ENCODE peak calls at places on chromosomes 7 and 10, in nine cellular contexts. One of them, this sample, is unnamed.

GRCh38 chr7:80916770-80917681 is 1.8 kb downstream of the SEMA3C start:
- DNase-seq in BE2C: no peak
- DNase-seq in activated naive CD4-positive, alpha-beta T cell treated with Interleukin-2 at 50 U/mL for 16 hours: no peak
- DNase-seq in pancreas: no peak
- DNase-seq in skeletal muscle cell: no peak
- DNase-seq in tibial nerve: no peak
- DNase-seq in cardiac muscle cell: peak; percentile 64
- DNase-seq in breast epithelium: no peak
- DNase-seq in NCI-H1417: peak; percentile 11
- DNase-seq in this sample: peak; percentile 78

GRCh38 chr10:17022399-17022798 is 107.2 kb downstream of the CUBN start:
- DNase-seq in tibial nerve: no peak
- DNase-seq in BE2C: no peak
- DNase-seq in NCI-H1417: no peak
- DNase-seq in pancreas: no peak
- DNase-seq in breast epithelium: no peak
- DNase-seq in activated naive CD4-positive, alpha-beta T cell treated with Interleukin-2 at 50 U/mL for 16 hours: no peak
- DNase-seq in cardiac muscle cell: peak; percentile 26
- DNase-seq in skeletal muscle cell: no peak
- DNase-seq in this sample: no peak

GRCh38 chr7:10156972-10157371 is 816.7 kb upstream of the PHF14 start:
- DNase-seq in cardiac muscle cell: peak; percentile 20
- DNase-seq in tibial nerve: no peak
- DNase-seq in NCI-H1417: no peak
- DNase-seq in breast epithelium: no peak
- DNase-seq in pancreas: no peak
- DNase-seq in skeletal muscle cell: no peak
- DNase-seq in activated naive CD4-positive, alpha-beta T cell treated with Interleukin-2 at 50 U/mL for 16 hours: no peak
- DNase-seq in BE2C: no peak
- DNase-seq in this sample: no peak

GRCh38 chr7:106767498-106768323 is 97.4 kb upstream of the PIK3CG start:
- DNase-seq in BE2C: no peak
- DNase-seq in pancreas: no peak
- DNase-seq in tibial nerve: no peak
- DNase-seq in cardiac muscle cell: peak; percentile 60
- DNase-seq in NCI-H1417: no peak
- DNase-seq in skeletal muscle cell: no peak
- DNase-seq in breast epithelium: no peak
- DNase-seq in activated naive CD4-positive, alpha-beta T cell treated with Interleukin-2 at 50 U/mL for 16 hours: no peak
- DNase-seq in this sample: peak; percentile 73

GRCh38 chr10:132827861-132828539 is 42.1 kb upstream of the NKX6-2 start:
- DNase-seq in cardiac muscle cell: no peak
- DNase-seq in tibial nerve: no peak
- DNase-seq in NCI-H1417: no peak
- DNase-seq in breast epithelium: peak; percentile 27
- DNase-seq in pancreas: peak; percentile 35
- DNase-seq in BE2C: no peak
- DNase-seq in activated naive CD4-positive, alpha-beta T cell treated with Interleukin-2 at 50 U/mL for 16 hours: no peak
- DNase-seq in skeletal muscle cell: no peak
- DNase-seq in this sample: no peak

GRCh38 chr10:27646604-27647191 is 98.9 kb downstream of the MKX start:
- DNase-seq in tibial nerve: no peak
- DNase-seq in BE2C: no peak
- DNase-seq in cardiac muscle cell: no peak
- DNase-seq in skeletal muscle cell: no peak
- DNase-seq in NCI-H1417: no peak
- DNase-seq in activated naive CD4-positive, alpha-beta T cell treated with Interleukin-2 at 50 U/mL for 16 hours: no peak
- DNase-seq in breast epithelium: no peak
- DNase-seq in pancreas: no peak
- DNase-seq in this sample: no peak

GRCh38 chr7:155258233-155258575 is 39.5 kb upstream of the INSIG1 start:
- DNase-seq in NCI-H1417: no peak
- DNase-seq in skeletal muscle cell: peak; percentile 77
- DNase-seq in BE2C: no peak
- DNase-seq in activated naive CD4-positive, alpha-beta T cell treated with Interleukin-2 at 50 U/mL for 16 hours: no peak
- DNase-seq in cardiac muscle cell: peak; percentile 81
- DNase-seq in tibial nerve: no peak
- DNase-seq in pancreas: no peak
- DNase-seq in breast epithelium: no peak
- DNase-seq in this sample: peak; percentile 97

GRCh38 chr10:119595715-119596515 is 849 bp downstream of the TIAL1 start:
- DNase-seq in breast epithelium: no peak
- DNase-seq in pancreas: peak; percentile 74
- DNase-seq in activated naive CD4-positive, alpha-beta T cell treated with Interleukin-2 at 50 U/mL for 16 hours: peak; percentile 75
- DNase-seq in tibial nerve: no peak
- DNase-seq in skeletal muscle cell: no peak
- DNase-seq in NCI-H1417: peak; percentile 23
- DNase-seq in BE2C: peak; percentile 35
- DNase-seq in cardiac muscle cell: peak; percentile 55
- DNase-seq in this sample: no peak

GRCh38 chr7:106423836-106424475 is 139.2 kb upstream of the NAMPT start:
- DNase-seq in activated naive CD4-positive, alpha-beta T cell treated with Interleukin-2 at 50 U/mL for 16 hours: no peak
- DNase-seq in NCI-H1417: no peak
- DNase-seq in breast epithelium: no peak
- DNase-seq in tibial nerve: no peak
- DNase-seq in BE2C: no peak
- DNase-seq in pancreas: no peak
- DNase-seq in skeletal muscle cell: no peak
- DNase-seq in cardiac muscle cell: no peak
- DNase-seq in this sample: no peak

GRCh38 chr10:129411772-129412171 is 55.3 kb upstream of the MGMT start:
- DNase-seq in NCI-H1417: no peak
- DNase-seq in skeletal muscle cell: no peak
- DNase-seq in activated naive CD4-positive, alpha-beta T cell treated with Interleukin-2 at 50 U/mL for 16 hours: no peak
- DNase-seq in breast epithelium: no peak
- DNase-seq in tibial nerve: no peak
- DNase-seq in pancreas: no peak
- DNase-seq in BE2C: no peak
- DNase-seq in cardiac muscle cell: no peak
- DNase-seq in this sample: no peak

GRCh38 chr10:126393076-126393475 is 4.8 kb upstream of the ADAM12 start:
- DNase-seq in cardiac muscle cell: no peak
- DNase-seq in breast epithelium: no peak
- DNase-seq in NCI-H1417: no peak
- DNase-seq in skeletal muscle cell: no peak
- DNase-seq in BE2C: no peak
- DNase-seq in activated naive CD4-positive, alpha-beta T cell treated with Interleukin-2 at 50 U/mL for 16 hours: no peak
- DNase-seq in tibial nerve: no peak
- DNase-seq in pancreas: no peak
- DNase-seq in this sample: no peak

GRCh38 chr7:132321387-132321786 is 254.9 kb downstream of the PLXNA4 start:
- DNase-seq in tibial nerve: no peak
- DNase-seq in skeletal muscle cell: no peak
- DNase-seq in BE2C: peak; percentile 83
- DNase-seq in pancreas: no peak
- DNase-seq in cardiac muscle cell: peak; percentile 24
- DNase-seq in activated naive CD4-positive, alpha-beta T cell treated with Interleukin-2 at 50 U/mL for 16 hours: no peak
- DNase-seq in breast epithelium: no peak
- DNase-seq in NCI-H1417: no peak
- DNase-seq in this sample: peak; percentile 21

GRCh38 chr7:26520483-26520882 is 228.8 kb downstream of the SNX10 start:
- DNase-seq in activated naive CD4-positive, alpha-beta T cell treated with Interleukin-2 at 50 U/mL for 16 hours: no peak
- DNase-seq in NCI-H1417: no peak
- DNase-seq in breast epithelium: no peak
- DNase-seq in BE2C: no peak
- DNase-seq in cardiac muscle cell: no peak
- DNase-seq in skeletal muscle cell: no peak
- DNase-seq in tibial nerve: no peak
- DNase-seq in pancreas: no peak
- DNase-seq in this sample: no peak

GRCh38 chr10:97724341-97724941 is 10.9 kb downstream of the MARVELD1 start:
- DNase-seq in cardiac muscle cell: peak; percentile 54
- DNase-seq in tibial nerve: no peak
- DNase-seq in skeletal muscle cell: peak; percentile 53
- DNase-seq in NCI-H1417: no peak
- DNase-seq in activated naive CD4-positive, alpha-beta T cell treated with Interleukin-2 at 50 U/mL for 16 hours: no peak
- DNase-seq in pancreas: no peak
- DNase-seq in breast epithelium: no peak
- DNase-seq in BE2C: no peak
- DNase-seq in this sample: no peak

GRCh38 chr7:158421394-158421793 is 166.2 kb downstream of the PTPRN2 start:
- DNase-seq in BE2C: no peak
- DNase-seq in breast epithelium: no peak
- DNase-seq in NCI-H1417: no peak
- DNase-seq in tibial nerve: no peak
- DNase-seq in cardiac muscle cell: no peak
- DNase-seq in activated naive CD4-positive, alpha-beta T cell treated with Interleukin-2 at 50 U/mL for 16 hours: no peak
- DNase-seq in pancreas: no peak
- DNase-seq in skeletal muscle cell: no peak
- DNase-seq in this sample: no peak

GRCh38 chr7:105734233-105734632 is 142.2 kb downstream of the ATXN7L1 start:
- DNase-seq in pancreas: no peak
- DNase-seq in skeletal muscle cell: no peak
- DNase-seq in tibial nerve: no peak
- DNase-seq in breast epithelium: no peak
- DNase-seq in cardiac muscle cell: no peak
- DNase-seq in activated naive CD4-positive, alpha-beta T cell treated with Interleukin-2 at 50 U/mL for 16 hours: no peak
- DNase-seq in NCI-H1417: no peak
- DNase-seq in BE2C: no peak
- DNase-seq in this sample: no peak

GRCh38 chr7:75843470-75844116 is 30.0 kb upstream of the CCL24 start:
- DNase-seq in NCI-H1417: no peak
- DNase-seq in activated naive CD4-positive, alpha-beta T cell treated with Interleukin-2 at 50 U/mL for 16 hours: no peak
- DNase-seq in BE2C: no peak
- DNase-seq in skeletal muscle cell: no peak
- DNase-seq in tibial nerve: no peak
- DNase-seq in cardiac muscle cell: peak; percentile 20
- DNase-seq in pancreas: no peak
- DNase-seq in breast epithelium: no peak
- DNase-seq in this sample: no peak

GRCh38 chr7:129773328-129773731 is 161.8 kb downstream of the NRF1 start:
- DNase-seq in cardiac muscle cell: no peak
- DNase-seq in skeletal muscle cell: no peak
- DNase-seq in NCI-H1417: no peak
- DNase-seq in tibial nerve: no peak
- DNase-seq in breast epithelium: no peak
- DNase-seq in BE2C: no peak
- DNase-seq in activated naive CD4-positive, alpha-beta T cell treated with Interleukin-2 at 50 U/mL for 16 hours: no peak
- DNase-seq in pancreas: no peak
- DNase-seq in this sample: no peak

GRCh38 chr10:74799840-74800239 is 26.6 kb upstream of the KAT6B start:
- DNase-seq in activated naive CD4-positive, alpha-beta T cell treated with Interleukin-2 at 50 U/mL for 16 hours: peak; percentile 31
- DNase-seq in cardiac muscle cell: peak; percentile 77
- DNase-seq in BE2C: no peak
- DNase-seq in NCI-H1417: no peak
- DNase-seq in breast epithelium: no peak
- DNase-seq in skeletal muscle cell: peak; percentile 82
- DNase-seq in pancreas: no peak
- DNase-seq in tibial nerve: no peak
- DNase-seq in this sample: peak; percentile 62

GRCh38 chr10:14302035-14302434 is 28.7 kb downstream of the FRMD4A start:
- DNase-seq in breast epithelium: no peak
- DNase-seq in pancreas: no peak
- DNase-seq in cardiac muscle cell: peak; percentile 37
- DNase-seq in activated naive CD4-positive, alpha-beta T cell treated with Interleukin-2 at 50 U/mL for 16 hours: no peak
- DNase-seq in skeletal muscle cell: no peak
- DNase-seq in tibial nerve: no peak
- DNase-seq in BE2C: no peak
- DNase-seq in NCI-H1417: no peak
- DNase-seq in this sample: peak; percentile 4

GRCh38 chr7:4190021-4190981 is 491.8 kb upstream of the FOXK1 start:
- DNase-seq in BE2C: no peak
- DNase-seq in activated naive CD4-positive, alpha-beta T cell treated with Interleukin-2 at 50 U/mL for 16 hours: no peak
- DNase-seq in cardiac muscle cell: no peak
- DNase-seq in tibial nerve: no peak
- DNase-seq in pancreas: no peak
- DNase-seq in skeletal muscle cell: no peak
- DNase-seq in breast epithelium: no peak
- DNase-seq in NCI-H1417: no peak
- DNase-seq in this sample: no peak

GRCh38 chr10:1573981-1574380 is 163.3 kb downstream of the ADARB2 start:
- DNase-seq in cardiac muscle cell: no peak
- DNase-seq in tibial nerve: no peak
- DNase-seq in activated naive CD4-positive, alpha-beta T cell treated with Interleukin-2 at 50 U/mL for 16 hours: no peak
- DNase-seq in BE2C: no peak
- DNase-seq in NCI-H1417: no peak
- DNase-seq in skeletal muscle cell: no peak
- DNase-seq in pancreas: no peak
- DNase-seq in breast epithelium: no peak
- DNase-seq in this sample: no peak

GRCh38 chr10:42975558-42976352 is 101.1 kb upstream of the RET start:
- DNase-seq in cardiac muscle cell: no peak
- DNase-seq in pancreas: peak; percentile 53
- DNase-seq in NCI-H1417: no peak
- DNase-seq in activated naive CD4-positive, alpha-beta T cell treated with Interleukin-2 at 50 U/mL for 16 hours: no peak
- DNase-seq in BE2C: peak; percentile 75
- DNase-seq in skeletal muscle cell: no peak
- DNase-seq in breast epithelium: peak; percentile 31
- DNase-seq in tibial nerve: peak; percentile 5
- DNase-seq in this sample: no peak

GRCh38 chr10:71486465-71487114 is 89.9 kb downstream of the CDH23 start:
- DNase-seq in NCI-H1417: no peak
- DNase-seq in cardiac muscle cell: peak; percentile 76
- DNase-seq in breast epithelium: no peak
- DNase-seq in activated naive CD4-positive, alpha-beta T cell treated with Interleukin-2 at 50 U/mL for 16 hours: peak; percentile 29
- DNase-seq in BE2C: peak; percentile 85
- DNase-seq in tibial nerve: no peak
- DNase-seq in pancreas: no peak
- DNase-seq in skeletal muscle cell: no peak
- DNase-seq in this sample: no peak

GRCh38 chr10:131135716-131136115 is 175.8 kb downstream of the TCERG1L start:
- DNase-seq in skeletal muscle cell: no peak
- DNase-seq in activated naive CD4-positive, alpha-beta T cell treated with Interleukin-2 at 50 U/mL for 16 hours: no peak
- DNase-seq in BE2C: no peak
- DNase-seq in NCI-H1417: no peak
- DNase-seq in pancreas: peak; percentile 50
- DNase-seq in cardiac muscle cell: no peak
- DNase-seq in breast epithelium: no peak
- DNase-seq in tibial nerve: no peak
- DNase-seq in this sample: no peak

GRCh38 chr10:96718304-96718990 is 1.9 kb downstream of the PIK3AP1 start:
- DNase-seq in pancreas: no peak
- DNase-seq in skeletal muscle cell: no peak
- DNase-seq in BE2C: no peak
- DNase-seq in breast epithelium: no peak
- DNase-seq in NCI-H1417: no peak
- DNase-seq in activated naive CD4-positive, alpha-beta T cell treated with Interleukin-2 at 50 U/mL for 16 hours: no peak
- DNase-seq in cardiac muscle cell: no peak
- DNase-seq in tibial nerve: no peak
- DNase-seq in this sample: no peak

GRCh38 chr10:10873289-10873688 is 144.4 kb upstream of the CELF2 start:
- DNase-seq in NCI-H1417: no peak
- DNase-seq in BE2C: no peak
- DNase-seq in tibial nerve: no peak
- DNase-seq in cardiac muscle cell: peak; percentile 44
- DNase-seq in skeletal muscle cell: no peak
- DNase-seq in activated naive CD4-positive, alpha-beta T cell treated with Interleukin-2 at 50 U/mL for 16 hours: no peak
- DNase-seq in breast epithelium: no peak
- DNase-seq in pancreas: no peak
- DNase-seq in this sample: no peak

This sample was measured in H4.